ENCODE peak calls at places on chromosomes 5 and 9, in five cellular contexts. One of them, this sample, is unnamed.

GRCh38 chr5:143837306-143837848 is 25.4 kb downstream of the HMHB1 start:
- DNase-seq in M059J: peak
- DNase-seq in WTC11: no peak
- DNase-seq in stimulated activated CD4-positive, alpha-beta T cell treated with anti-CD3 and anti-CD28 coated beads, Interleukin-2, amount 100 ng/mL, for 48 hours: no peak
- DNase-seq in NCI-H146: peak
- DNase-seq in this sample: no peak

GRCh38 chr5:72244862-72245371 is 75.1 kb downstream of the MRPS27 start:
- DNase-seq in M059J: peak
- DNase-seq in WTC11: peak
- DNase-seq in stimulated activated CD4-positive, alpha-beta T cell treated with anti-CD3 and anti-CD28 coated beads, Interleukin-2, amount 100 ng/mL, for 48 hours: no peak
- DNase-seq in NCI-H146: peak
- DNase-seq in this sample: peak

GRCh38 chr5:68344447-68345111 is 129.0 kb downstream of the PIK3R1 start:
- DNase-seq in M059J: peak
- DNase-seq in WTC11: no peak
- DNase-seq in stimulated activated CD4-positive, alpha-beta T cell treated with anti-CD3 and anti-CD28 coated beads, Interleukin-2, amount 100 ng/mL, for 48 hours: no peak
- DNase-seq in NCI-H146: no peak
- DNase-seq in this sample: peak

GRCh38 chr5:32217886-32218396 is 43.8 kb upstream of the GOLPH3 start:
- DNase-seq in M059J: no peak
- DNase-seq in WTC11: no peak
- DNase-seq in stimulated activated CD4-positive, alpha-beta T cell treated with anti-CD3 and anti-CD28 coated beads, Interleukin-2, amount 100 ng/mL, for 48 hours: no peak
- DNase-seq in NCI-H146: peak
- DNase-seq in this sample: no peak

GRCh38 chr5:66178799-66179198 is 34.7 kb downstream of the SREK1 start:
- DNase-seq in M059J: no peak
- DNase-seq in WTC11: no peak
- DNase-seq in stimulated activated CD4-positive, alpha-beta T cell treated with anti-CD3 and anti-CD28 coated beads, Interleukin-2, amount 100 ng/mL, for 48 hours: no peak
- DNase-seq in NCI-H146: no peak
- DNase-seq in this sample: no peak

GRCh38 chr9:103789686-103790085 is 304.4 kb upstream of the SMC2 start:
- DNase-seq in M059J: peak
- DNase-seq in WTC11: no peak
- DNase-seq in stimulated activated CD4-positive, alpha-beta T cell treated with anti-CD3 and anti-CD28 coated beads, Interleukin-2, amount 100 ng/mL, for 48 hours: no peak
- DNase-seq in NCI-H146: peak
- DNase-seq in this sample: peak

GRCh38 chr9:134912126-134912840 is 5.4 kb downstream of the FCN1 start:
- DNase-seq in M059J: no peak
- DNase-seq in WTC11: no peak
- DNase-seq in stimulated activated CD4-positive, alpha-beta T cell treated with anti-CD3 and anti-CD28 coated beads, Interleukin-2, amount 100 ng/mL, for 48 hours: no peak
- DNase-seq in NCI-H146: no peak
- DNase-seq in this sample: no peak

GRCh38 chr5:59583151-59583809 is 310.2 kb downstream of the PDE4D start:
- DNase-seq in M059J: no peak
- DNase-seq in WTC11: no peak
- DNase-seq in stimulated activated CD4-positive, alpha-beta T cell treated with anti-CD3 and anti-CD28 coated beads, Interleukin-2, amount 100 ng/mL, for 48 hours: no peak
- DNase-seq in NCI-H146: no peak
- DNase-seq in this sample: no peak

GRCh38 chr5:122056913-122057312 is 21.1 kb downstream of the LOX start:
- DNase-seq in M059J: no peak
- DNase-seq in WTC11: no peak
- DNase-seq in stimulated activated CD4-positive, alpha-beta T cell treated with anti-CD3 and anti-CD28 coated beads, Interleukin-2, amount 100 ng/mL, for 48 hours: no peak
- DNase-seq in NCI-H146: no peak
- DNase-seq in this sample: no peak

GRCh38 chr5:15885156-15885555 is 294.4 kb downstream of the MARCHF11 start:
- DNase-seq in M059J: no peak
- DNase-seq in WTC11: no peak
- DNase-seq in stimulated activated CD4-positive, alpha-beta T cell treated with anti-CD3 and anti-CD28 coated beads, Interleukin-2, amount 100 ng/mL, for 48 hours: no peak
- DNase-seq in NCI-H146: no peak
- DNase-seq in this sample: no peak

GRCh38 chr5:137737349-137738256 is 1.7 kb upstream of the KLHL3 start:
- DNase-seq in M059J: peak
- DNase-seq in WTC11: no peak
- DNase-seq in stimulated activated CD4-positive, alpha-beta T cell treated with anti-CD3 and anti-CD28 coated beads, Interleukin-2, amount 100 ng/mL, for 48 hours: no peak
- DNase-seq in NCI-H146: no peak
- DNase-seq in this sample: no peak

GRCh38 chr9:131031642-131032005 is 22.6 kb downstream of the LAMC3 start:
- DNase-seq in M059J: no peak
- DNase-seq in WTC11: no peak
- DNase-seq in stimulated activated CD4-positive, alpha-beta T cell treated with anti-CD3 and anti-CD28 coated beads, Interleukin-2, amount 100 ng/mL, for 48 hours: no peak
- DNase-seq in NCI-H146: no peak
- DNase-seq in this sample: no peak

GRCh38 chr5:169805527-169805934 is 168.5 kb downstream of the DOCK2 start:
- DNase-seq in M059J: no peak
- DNase-seq in WTC11: no peak
- DNase-seq in stimulated activated CD4-positive, alpha-beta T cell treated with anti-CD3 and anti-CD28 coated beads, Interleukin-2, amount 100 ng/mL, for 48 hours: peak
- DNase-seq in NCI-H146: no peak
- DNase-seq in this sample: no peak

GRCh38 chr9:136345281-136346156 is 18.0 kb downstream of the DNLZ start:
- DNase-seq in M059J: peak
- DNase-seq in WTC11: peak
- DNase-seq in stimulated activated CD4-positive, alpha-beta T cell treated with anti-CD3 and anti-CD28 coated beads, Interleukin-2, amount 100 ng/mL, for 48 hours: no peak
- DNase-seq in NCI-H146: no peak
- DNase-seq in this sample: peak

GRCh38 chr5:149694007-149694406 is 36.1 kb upstream of the PPARGC1B start:
- DNase-seq in M059J: peak
- DNase-seq in WTC11: no peak
- DNase-seq in stimulated activated CD4-positive, alpha-beta T cell treated with anti-CD3 and anti-CD28 coated beads, Interleukin-2, amount 100 ng/mL, for 48 hours: no peak
- DNase-seq in NCI-H146: no peak
- DNase-seq in this sample: peak

GRCh38 chr5:93186031-93186682 is 394.9 kb downstream of the NR2F1-AS1 start:
- DNase-seq in M059J: peak
- DNase-seq in WTC11: no peak
- DNase-seq in stimulated activated CD4-positive, alpha-beta T cell treated with anti-CD3 and anti-CD28 coated beads, Interleukin-2, amount 100 ng/mL, for 48 hours: no peak
- DNase-seq in NCI-H146: no peak
- DNase-seq in this sample: peak

GRCh38 chr5:154646841-154647759 is 108.1 kb upstream of the LARP1 start:
- DNase-seq in M059J: no peak
- DNase-seq in WTC11: peak
- DNase-seq in stimulated activated CD4-positive, alpha-beta T cell treated with anti-CD3 and anti-CD28 coated beads, Interleukin-2, amount 100 ng/mL, for 48 hours: peak
- DNase-seq in NCI-H146: peak
- DNase-seq in this sample: no peak

GRCh38 chr9:82961504-82962125 is 101.3 kb downstream of the RASEF start:
- DNase-seq in M059J: peak
- DNase-seq in WTC11: peak
- DNase-seq in stimulated activated CD4-positive, alpha-beta T cell treated with anti-CD3 and anti-CD28 coated beads, Interleukin-2, amount 100 ng/mL, for 48 hours: peak
- DNase-seq in NCI-H146: peak
- DNase-seq in this sample: peak